ENCODE peak calls at places on chromosomes 1 and 21, in five cellular contexts. G is SK-N-SH, D is HepG2, F is H1, A is K562. T is an unnamed sample.

GRCh38 chr1:219391297-219391696 is 217.6 kb downstream of the LYPLAL1 start:
- DNase-seq in G (no peak), D (no peak), A (no peak), F (no peak), T (no peak)

GRCh38 chr1:24289937-24290595 is 29.1 kb upstream of the GRHL3 start:
- DNase-seq in G (peak), A (no peak), F (no peak), D (no peak), T (no peak)

GRCh38 chr1:16900771-16901170 is 5.0 kb downstream of the RNU1-2 start:
- DNase-seq in G (no peak), D (no peak), A (no peak), F (no peak), T (no peak)

GRCh38 chr1:231372501-231372900 is 34.4 kb downstream of the SPRTN start:
- DNase-seq in A (no peak), F (no peak), G (no peak), D (no peak), T (no peak)

GRCh38 chr1:25223471-25223870 is 8.8 kb downstream of the SYF2 start:
- DNase-seq in F (no peak), D (no peak), A (no peak), G (no peak), T (no peak)

GRCh38 chr1:10900265-10900651 is 103.8 kb upstream of the CASZ1 start:
- DNase-seq in F (no peak), A (no peak), D (no peak), G (no peak), T (no peak)

GRCh38 chr1:74502432-74502831 is 10.0 kb downstream of the LRRC53 start:
- DNase-seq in D (peak), F (no peak), G (no peak), A (no peak), T (no peak)

GRCh38 chr1:52237430-52237829 is 95.5 kb downstream of the ZFYVE9 start:
- DNase-seq in G (no peak), F (no peak), A (peak), D (no peak), T (no peak)

GRCh38 chr1:248828845-248829244 is 3.1 kb upstream of the SH3BP5L start:
- DNase-seq in F (no peak), D (peak), G (peak), A (peak), T (no peak)

GRCh38 chr1:166960871-166961474 is 14.4 kb downstream of the ILDR2 start:
- DNase-seq in F (no peak), A (no peak), D (no peak), G (no peak), T (no peak)

GRCh38 chr1:241702436-241702835 is 50.4 kb downstream of the WDR64 start:
- DNase-seq in D (no peak), G (no peak), A (no peak), F (no peak), T (no peak)

GRCh38 chr1:37478451-37478871 is 4.1 kb downstream of the ZC3H12A start:
- DNase-seq in F (no peak), A (peak), D (no peak), G (no peak), T (no peak)

GRCh38 chr1:145690587-145691558 is 16.3 kb downstream of the PDZK1 start:
- DNase-seq in A (no peak), G (no peak), D (peak), F (no peak), T (peak)

GRCh38 chr1:168760781-168761180 is 31.8 kb upstream of the DPT start:
- DNase-seq in A (no peak), D (no peak), G (no peak), F (no peak), T (no peak)

GRCh38 chr21:32424674-32425073 is 12.2 kb downstream of the EVA1C start:
- DNase-seq in D (no peak), A (no peak), G (no peak), F (no peak), T (no peak)

GRCh38 chr21:31537872-31538576 is 121.5 kb upstream of the SOD1 start:
- DNase-seq in G (no peak), F (no peak), A (no peak), D (no peak), T (no peak)

GRCh38 chr1:243397613-243398321 is 141.9 kb downstream of the SDCCAG8 start:
- DNase-seq in G (no peak), A (no peak), F (no peak), D (peak), T (no peak)

GRCh38 chr1:222582099-222582774 is 7.5 kb downstream of the TAF1A start:
- DNase-seq in F (no peak), D (peak), G (no peak), A (no peak), T (peak)

GRCh38 chr1:89836997-89837909 is 16.4 kb downstream of the LRRC8D start:
- DNase-seq in F (no peak), D (peak), A (no peak), G (no peak), T (no peak)

GRCh38 chr21:38494688-38495087 is 3.6 kb downstream of the ERG start:
- DNase-seq in D (no peak), G (no peak), A (no peak), F (no peak), T (no peak)

GRCh38 chr1:17191990-17192242 is 13.0 kb upstream of the PADI1 start:
- DNase-seq in F (no peak), D (no peak), A (no peak), G (no peak), T (no peak)

GRCh38 chr1:201111672-201112071 is 554 bp downstream of the CACNA1S start:
- DNase-seq in A (no peak), F (no peak), D (no peak), G (no peak), T (no peak)

GRCh38 chr1:68791800-68792199 is 294.9 kb upstream of the DEPDC1 start:
- DNase-seq in D (no peak), A (no peak), G (no peak), F (no peak), T (no peak)

GRCh38 chr21:25578070-25578961 is 29.0 kb downstream of the MRPL39 start:
- DNase-seq in F (no peak), A (no peak), G (no peak), D (peak), T (peak)

GRCh38 chr1:226568077-226568831 is 19.7 kb downstream of the STUM start:
- DNase-seq in G (peak), F (no peak), A (peak), D (peak), T (no peak)

GRCh38 chr1:118556936-118557335 is 371.9 kb upstream of the SPAG17 start:
- DNase-seq in F (no peak), D (no peak), A (no peak), G (no peak), T (no peak)

GRCh38 chr1:238950786-238951185 is 435.6 kb upstream of the CHRM3 start:
- DNase-seq in F (no peak), D (no peak), G (no peak), A (no peak), T (no peak)

GRCh38 chr1:36512842-36513241 is 30.1 kb upstream of the CSF3R start:
- DNase-seq in A (no peak), D (no peak), F (no peak), G (no peak), T (no peak)

GRCh38 chr1:58781541-58782307 is 2.1 kb downstream of the JUN start:
- DNase-seq in D (no peak), F (no peak), A (peak), G (peak), T (no peak)

GRCh38 chr1:151831605-151832004 is at the start of gene RORC:
- DNase-seq in F (no peak), G (no peak), D (peak), A (no peak), T (no peak)

GRCh38 chr1:17816511-17816910 is 61.4 kb downstream of the ACTL8 start:
- DNase-seq in F (no peak), G (no peak), A (no peak), D (no peak), T (no peak)

GRCh38 chr21:31267644-31268043 is 76.4 kb downstream of the TIAM1 start:
- DNase-seq in D (no peak), F (no peak), G (no peak), A (no peak), T (no peak)

GRCh38 chr21:38266732-38267131 is 9.9 kb downstream of the KCNJ15 start:
- DNase-seq in G (no peak), A (no peak), D (no peak), F (no peak), T (no peak)

GRCh38 chr1:14190508-14190907 is 408.0 kb upstream of the KAZN start:
- DNase-seq in F (peak), A (no peak), G (no peak), D (no peak), T (no peak)

GRCh38 chr1:73331726-73332125 is 866.2 kb downstream of the LRRIQ3 start:
- DNase-seq in A (no peak), F (no peak), G (no peak), D (no peak), T (no peak)

GRCh38 chr1:69197816-69198215 is 369.9 kb upstream of the LRRC7 start:
- DNase-seq in G (no peak), A (no peak), F (no peak), D (no peak), T (no peak)

DNA sequence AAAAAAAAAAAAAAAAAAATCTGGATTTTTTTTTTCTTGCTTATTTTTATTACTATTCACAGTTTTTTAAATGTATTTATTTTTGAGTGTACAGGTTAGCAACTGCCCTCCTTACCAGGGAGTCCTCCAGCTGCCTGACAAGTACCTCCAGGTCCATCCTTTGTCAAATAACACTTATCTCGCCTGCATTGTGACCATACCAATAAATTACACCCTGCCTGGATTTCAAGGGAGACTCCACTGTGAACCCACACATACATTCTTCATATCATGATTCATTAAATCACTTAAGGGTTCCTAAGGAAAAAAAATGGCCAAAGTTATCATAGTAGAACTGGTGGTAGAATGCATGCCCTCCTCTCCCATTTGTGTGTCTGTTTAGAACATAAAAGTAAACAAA is 38.4 kb downstream of the EEIG2 start:
- DNase-seq in A (no peak), G (no peak), D (no peak), F (no peak), T (no peak)
- TF ChIP-seq USF2 in A (no peak), G (no peak), D (no peak), F (no peak), T (no peak)

GRCh38 chr21:42423685-42424084 is 20.0 kb downstream of the UBASH3A start:
- DNase-seq in F (no peak), A (no peak), G (no peak), D (no peak), T (no peak)
- TF ChIP-seq TAF1 in F (no peak), A (no peak), G (no peak), D (no peak), T (no peak)

GRCh38 chr1:8690253-8690525 is 127.3 kb downstream of the RERE start:
- DNase-seq in G (no peak), D (no peak), F (no peak), A (no peak), T (no peak)

GRCh38 chr1:8689431-8690252 is 127.8 kb downstream of the RERE start:
- DNase-seq in G (no peak), A (no peak), D (no peak), F (no peak), T (no peak)

GRCh38 chr1:8691662-8692061 is 125.8 kb downstream of the RERE start:
- DNase-seq in G (no peak), F (no peak), D (no peak), A (no peak), T (no peak)

GRCh38 chr1:8698012-8698411 is 119.4 kb downstream of the RERE start:
- DNase-seq in F (no peak), D (no peak), G (no peak), A (no peak), T (no peak)

GRCh38 chr1:8693092-8693491 is 124.3 kb downstream of the RERE start:
- DNase-seq in F (no peak), D (no peak), G (no peak), A (no peak), T (no peak)
- TF ChIP-seq USF2 in F (no peak), D (no peak), G (no peak), A (no peak), T (no peak)

GRCh38 chr1:158353333-158354038 is at the start of gene CD1E:
- DNase-seq in F (no peak), D (no peak), G (no peak), A (no peak), T (no peak)

GRCh38 chr1:158362501-158362900 is 8.8 kb downstream of the CD1E start:
- DNase-seq in A (no peak), D (no peak), F (no peak), G (no peak), T (no peak)

GRCh38 chr1:158355773-158356172 is 2.1 kb downstream of the CD1E start:
- DNase-seq in D (no peak), G (no peak), F (no peak), A (no peak), T (no peak)

GRCh38 chr1:158354255-158354654 is 561 bp downstream of the CD1E start:
- DNase-seq in G (no peak), F (no peak), D (no peak), A (no peak), T (no peak)

DNA sequence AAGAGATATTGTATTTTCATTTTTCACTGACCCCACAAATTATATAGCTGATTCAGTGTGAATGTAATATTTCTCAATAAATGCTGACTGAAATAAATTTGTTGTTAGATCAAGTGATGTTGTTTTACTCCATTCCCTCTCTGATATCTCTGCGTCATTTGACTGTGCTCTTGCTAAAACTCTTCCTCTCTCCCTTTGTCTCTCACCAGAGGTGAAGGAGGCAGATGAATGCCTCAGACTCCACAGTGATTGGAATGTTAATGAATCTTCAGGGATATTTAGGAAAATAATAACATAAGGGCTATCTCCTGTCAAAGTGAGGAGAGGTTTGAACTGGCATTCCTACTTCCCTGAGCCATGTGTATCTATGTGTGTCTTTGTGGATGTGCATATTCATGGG is 3.7 kb downstream of the CD1E start:
- DNase-seq in F (no peak), D (no peak), A (no peak), G (no peak), T (no peak)
- TF ChIP-seq TAF1 in F (no peak), D (no peak), A (no peak), G (no peak), T (no peak)

GRCh38 chr1:20389551-20389950 is 96.5 kb downstream of the CAMK2N1 start:
- DNase-seq in G (no peak), F (no peak), D (no peak), A (no peak), T (no peak)
- TF ChIP-seq USF2 in G (no peak), F (no peak), D (no peak), A (no peak), T (no peak)

DNA sequence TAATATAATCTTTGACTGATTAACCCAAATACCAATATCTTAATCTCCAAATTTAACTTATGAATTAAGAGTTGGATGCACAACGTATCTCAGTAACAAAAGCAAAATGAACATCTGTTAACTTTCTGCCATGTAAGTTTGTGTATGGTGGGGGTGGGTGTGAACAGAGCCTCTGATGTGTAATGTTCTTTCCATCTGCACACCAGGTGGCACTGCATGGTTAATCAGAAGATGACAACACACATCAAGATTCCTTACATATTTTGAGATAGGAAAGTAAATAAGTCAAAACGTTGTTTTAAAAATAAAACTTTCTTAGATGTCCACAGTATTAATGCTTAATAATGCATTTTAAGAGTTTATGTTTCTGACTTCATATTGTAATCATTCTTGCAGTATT is 251.9 kb downstream of the DPYD start:
- DNase-seq in D (no peak), A (no peak), G (peak), F (no peak), T (no peak)
- TF ChIP-seq TAF1 in D (no peak), A (no peak), G (no peak), F (no peak), T (no peak)

DNA sequence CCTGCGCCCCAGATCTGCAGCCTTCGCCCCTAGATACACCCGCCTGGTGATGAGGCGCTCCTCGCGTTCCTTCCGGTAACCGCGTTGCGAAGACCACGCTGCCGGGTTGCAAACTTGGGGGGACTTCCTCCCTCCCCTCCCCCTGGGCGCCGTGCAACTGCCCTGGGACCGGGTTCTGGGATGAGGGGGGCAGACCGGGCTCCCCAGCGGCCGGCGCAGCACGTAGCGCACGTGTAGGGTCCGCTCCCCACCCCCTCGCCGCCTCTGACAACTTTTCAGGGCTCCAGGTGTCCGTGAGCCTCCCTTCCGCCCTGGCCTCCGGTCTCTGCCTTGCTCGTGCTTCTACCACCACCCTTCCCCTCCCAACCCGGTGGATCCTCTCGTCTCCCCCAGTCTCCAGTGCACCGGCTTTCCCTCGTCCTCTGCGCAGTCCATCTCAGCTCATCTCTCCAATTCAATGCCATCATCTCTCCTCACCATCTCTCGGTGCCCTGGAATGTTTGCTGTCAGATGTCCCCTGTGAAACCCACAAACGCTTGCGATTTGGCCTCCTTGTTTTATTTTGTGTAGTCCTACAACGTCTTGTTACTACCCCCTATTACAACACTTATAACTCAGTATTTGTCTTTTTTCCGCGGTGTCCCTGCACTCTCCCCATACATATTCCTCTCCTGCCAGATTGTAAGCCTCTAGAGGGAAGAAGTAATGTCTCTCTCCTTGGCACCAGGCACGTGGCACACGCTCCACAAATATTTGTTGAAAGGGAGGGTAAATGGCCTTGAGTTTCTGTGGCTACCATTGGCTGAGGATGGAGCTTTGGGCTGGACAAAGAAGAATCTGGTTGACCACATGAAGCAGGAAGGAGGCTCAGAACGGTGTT is 782 bp downstream of the PCAT6 start:
- DNase-seq in F (no peak), G (peak), D (peak), A (peak), T (no peak)
- TF ChIP-seq USF2 in F (no peak), G (no peak), D (no peak), A (peak), T (no peak)

GRCh38 chr1:224108991-224109390 is 4.9 kb upstream of the FBXO28 start:
- DNase-seq in A (no peak), G (no peak), F (no peak), D (no peak), T (no peak)

GRCh38 chr1:224106568-224107281 is 7.2 kb upstream of the FBXO28 start:
- DNase-seq in G (peak), F (no peak), D (peak), A (peak), T (no peak)

GRCh38 chr1:224113005-224113404 is 906 bp upstream of the FBXO28 start:
- DNase-seq in A (no peak), G (no peak), F (no peak), D (no peak), T (no peak)

GRCh38 chr1:224109981-224110380 is 3.9 kb upstream of the FBXO28 start:
- DNase-seq in F (no peak), A (no peak), G (no peak), D (no peak), T (no peak)

DNA sequence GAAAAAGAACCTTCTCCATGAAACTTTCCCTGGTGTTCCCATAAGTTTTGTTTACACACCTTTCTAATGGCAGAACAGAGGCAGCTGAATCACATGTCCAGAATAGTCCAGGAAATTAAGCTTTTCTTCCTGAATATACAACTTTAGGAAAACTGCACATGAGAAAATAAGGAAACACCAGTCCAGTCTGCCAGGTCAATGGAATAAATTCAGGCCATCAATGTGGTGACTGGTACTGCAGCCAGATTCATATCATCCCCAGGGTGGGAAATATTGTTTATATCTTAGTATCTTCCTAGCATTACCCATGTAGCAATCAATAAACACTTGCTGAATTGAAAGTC is 6.7 kb upstream of the FBXO28 start:
- DNase-seq in G (no peak), F (no peak), D (no peak), A (no peak), T (no peak)
- TF ChIP-seq TAF1 in G (no peak), F (no peak), D (no peak), A (no peak), T (no peak)

GRCh38 chr1:72186733-72187307 is 95.5 kb downstream of the NEGR1 start:
- DNase-seq in F (no peak), G (peak), A (no peak), D (peak), T (no peak)
- TF ChIP-seq USF2 in F (no peak), G (no peak), A (no peak), D (no peak), T (no peak)

T was measured in GM12878.